ENCODE peak calls at places on chromosome 1, in nine cellular contexts. M, E, S, A, X, D, C, F and T are unnamed samples.

GRCh38 chr1:110916669-110917306 is 43.8 kb downstream of the CD53 start:
- DNase-seq in M (no peak), E (peak), S (no peak), A (peak), X (no peak), D (no peak), C (no peak), F (no peak), T (no peak)

GRCh38 chr1:103180660-103181059 is 72.3 kb upstream of the COL11A1 start:
- DNase-seq in M (no peak), E (no peak), S (no peak), A (no peak), X (no peak), D (no peak), C (no peak), F (no peak), T (no peak)

GRCh38 chr1:50123071-50123470 is 14.4 kb downstream of the ELAVL4 start:
- DNase-seq in M (no peak), E (no peak), S (no peak), A (no peak), X (no peak), D (no peak), C (no peak), F (no peak), T (no peak)

GRCh38 chr1:177847843-177848242 is 122.0 kb downstream of the SEC16B start:
- DNase-seq in M (no peak), E (no peak), S (no peak), A (no peak), X (no peak), D (no peak), C (no peak), F (no peak), T (no peak)

GRCh38 chr1:3650248-3651010 is 526 bp upstream of the WRAP73 start:
- DNase-seq in M (no peak), E (no peak), S (no peak), A (no peak), X (peak), D (no peak), C (no peak), F (no peak), T (no peak)

GRCh38 chr1:15012822-15013221 is 140.7 kb upstream of the TMEM51 start:
- DNase-seq in M (no peak), E (no peak), S (no peak), A (no peak), X (no peak), D (no peak), C (no peak), F (no peak), T (no peak)

GRCh38 chr1:43984855-43985254 is 5.8 kb downstream of the B4GALT2 start:
- DNase-seq in M (peak), E (no peak), S (no peak), A (no peak), X (no peak), D (no peak), C (no peak), F (no peak), T (no peak)

GRCh38 chr1:10387611-10388386 is 11.1 kb upstream of the PGD start:
- DNase-seq in M (no peak), E (peak), S (peak), A (peak), X (peak), D (no peak), C (peak), F (no peak), T (no peak)

GRCh38 chr1:54551891-54552290 is 3.9 kb downstream of the ACOT11 start:
- DNase-seq in M (no peak), E (no peak), S (no peak), A (no peak), X (no peak), D (no peak), C (no peak), F (no peak), T (no peak)

GRCh38 chr1:39142394-39143060 is 62.0 kb upstream of the MACF1 start:
- DNase-seq in M (no peak), E (no peak), S (no peak), A (no peak), X (no peak), D (no peak), C (peak), F (no peak), T (no peak)

GRCh38 chr1:195332102-195332501 is 1276.1 kb downstream of the KCNT2 start:
- DNase-seq in M (no peak), E (no peak), S (no peak), A (no peak), X (no peak), D (no peak), C (no peak), F (no peak), T (no peak)

GRCh38 chr1:81432089-81432488 is 368.6 kb upstream of the ADGRL2 start:
- DNase-seq in M (no peak), E (no peak), S (no peak), A (peak), X (no peak), D (no peak), C (no peak), F (no peak), T (no peak)

GRCh38 chr1:163357378-163357777 is 35.6 kb downstream of the NUF2 start:
- DNase-seq in M (no peak), E (no peak), S (no peak), A (no peak), X (no peak), D (no peak), C (no peak), F (no peak), T (no peak)

GRCh38 chr1:66266756-66267155 is 267.2 kb upstream of the SGIP1 start:
- DNase-seq in M (no peak), E (no peak), S (no peak), A (no peak), X (no peak), D (no peak), C (no peak), F (no peak), T (no peak)

GRCh38 chr1:29176567-29176966 is 5.1 kb downstream of the SRSF4 start:
- DNase-seq in M (no peak), E (no peak), S (no peak), A (no peak), X (no peak), D (no peak), C (no peak), F (no peak), T (no peak)

GRCh38 chr1:114124644-114125043 is 29.0 kb downstream of the SYT6 start:
- DNase-seq in M (no peak), E (no peak), S (no peak), A (no peak), X (no peak), D (no peak), C (no peak), F (no peak), T (no peak)

GRCh38 chr1:47437518-47438320 is at the start of gene FOXD2:
- DNase-seq in M (peak), E (peak), S (peak), A (peak), X (peak), D (peak), C (peak), F (peak), T (peak)